ENCODE peak calls at places on chromosomes 3 and 15, in four cellular contexts. A is suprapubic skin, D is HepG2, M is stomach. X is an unnamed sample. For H3K4me1, the result is how much of the 10 kb centered on the place peaks cover.

GRCh38 chr15:83747050-83747717 is 93.3 kb downstream of the ADAMTSL3 start:
- DNase-seq in A (no peak), D (peak), M (no peak), X (no peak)

GRCh38 chr3:179673522-179673921 is 20.7 kb downstream of the USP13 start:
- DNase-seq in D (no peak), A (no peak), M (no peak), X (no peak)

GRCh38 chr3:172367205-172368105 is 80.8 kb downstream of the GHSR start:
- DNase-seq in A (no peak), M (no peak), D (no peak), X (no peak)

GRCh38 chr3:172461530-172462138 is 13.4 kb upstream of the GHSR start:
- DNase-seq in A (no peak), M (no peak), D (peak), X (no peak)

GRCh38 chr3:9347086-9347485 is 15.8 kb upstream of the THUMPD3 start:
- DNase-seq in A (no peak), D (no peak), M (no peak), X (no peak)

GRCh38 chr3:104279617-104280016 is 1087.1 kb upstream of the ALCAM start:
- DNase-seq in D (no peak), M (no peak), A (no peak), X (no peak)

GRCh38 chr15:80234883-80235282 is 17.1 kb downstream of the CTXND1 start:
- DNase-seq in D (no peak), A (no peak), M (peak), X (peak)

GRCh38 chr15:77975332-77976119 is 102.0 kb downstream of the TBC1D2B start:
- DNase-seq in M (no peak), A (peak), D (no peak), X (no peak)

GRCh38 chr15:34046471-34047145 is 7.6 kb upstream of the AVEN start:
- DNase-seq in D (no peak), M (no peak), A (no peak), X (no peak)

GRCh38 chr15:38972831-38973230 is 408.2 kb upstream of the RASGRP1 start:
- DNase-seq in D (no peak), M (no peak), A (no peak), X (no peak)

GRCh38 chr15:78726870-78727551 is 84.3 kb downstream of the ADAMTS7 start:
- DNase-seq in D (peak), M (peak), A (no peak), X (no peak)

GRCh38 chr15:45126535-45127158 is 3.0 kb downstream of the DUOXA1 start:
- DNase-seq in M (peak), D (peak), A (no peak), X (no peak)

GRCh38 chr3:156150434-156151066 is 30.2 kb downstream of the KCNAB1 start:
- DNase-seq in M (peak), A (no peak), D (peak), X (no peak)

GRCh38 chr3:126267169-126267975 is 87.0 kb upstream of the ALDH1L1 start:
- DNase-seq in A (no peak), M (peak), D (peak), X (no peak)

GRCh38 chr3:60742606-60743145 is 508.6 kb downstream of the FHIT start:
- DNase-seq in M (no peak), A (no peak), D (peak), X (no peak)

GRCh38 chr3:177921153-177921552 is 615.1 kb upstream of the KCNMB2 start:
- DNase-seq in M (no peak), D (no peak), A (no peak), X (no peak)

GRCh38 chr3:140290105-140290504 is 355.1 kb downstream of the CLSTN2 start:
- DNase-seq in M (no peak), D (no peak), A (no peak), X (no peak)

GRCh38 chr15:64133619-64134018 is 17.9 kb upstream of the SNX22 start:
- DNase-seq in D (no peak), A (no peak), M (no peak), X (no peak)
- H3K4me1 ChIP-seq in D (under half), A (under half), M (under half), X (under half)

DNA sequence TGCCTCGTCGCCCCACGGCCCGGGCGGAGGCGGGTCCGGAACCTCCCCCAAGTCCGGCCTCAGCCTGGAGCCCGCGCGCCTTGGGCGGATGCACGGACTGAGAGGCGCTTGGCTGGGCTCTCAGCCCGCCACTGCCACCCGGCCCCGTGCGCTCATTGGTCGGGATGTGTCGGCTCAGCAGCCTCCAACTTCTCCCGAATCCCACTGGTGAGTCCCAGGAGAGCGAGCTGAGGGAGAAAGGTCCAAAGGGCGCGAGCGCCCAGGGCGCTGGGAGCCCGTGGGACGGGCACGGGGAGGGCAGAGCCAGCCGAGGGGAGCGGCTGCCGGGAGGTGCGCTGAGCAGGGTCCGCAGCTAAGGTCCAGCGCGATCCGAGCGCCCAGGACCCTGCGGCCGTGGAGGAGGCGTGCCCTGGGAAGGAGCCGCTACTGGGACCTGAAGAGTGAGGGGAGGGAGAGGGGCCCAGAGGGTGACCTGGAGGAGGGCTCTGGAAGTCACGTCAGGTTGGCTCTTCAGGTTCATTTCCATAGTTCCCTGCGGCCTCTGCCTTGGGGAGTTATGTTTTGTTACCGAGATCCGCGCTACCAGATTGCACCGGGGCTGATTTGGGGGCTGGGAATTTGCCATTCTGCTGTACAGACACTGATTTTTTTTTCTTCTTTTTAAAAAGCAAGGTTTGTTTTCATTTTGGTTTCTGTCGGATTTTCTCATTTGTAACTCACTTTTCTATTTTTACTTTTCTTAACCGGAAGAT is at the start of gene MME:
- DNase-seq in M (peak), A (no peak), D (no peak), X (no peak)
- TF ChIP-seq POLR2A in M (no peak), A (no peak), D (no peak), X (no peak)

DNA sequence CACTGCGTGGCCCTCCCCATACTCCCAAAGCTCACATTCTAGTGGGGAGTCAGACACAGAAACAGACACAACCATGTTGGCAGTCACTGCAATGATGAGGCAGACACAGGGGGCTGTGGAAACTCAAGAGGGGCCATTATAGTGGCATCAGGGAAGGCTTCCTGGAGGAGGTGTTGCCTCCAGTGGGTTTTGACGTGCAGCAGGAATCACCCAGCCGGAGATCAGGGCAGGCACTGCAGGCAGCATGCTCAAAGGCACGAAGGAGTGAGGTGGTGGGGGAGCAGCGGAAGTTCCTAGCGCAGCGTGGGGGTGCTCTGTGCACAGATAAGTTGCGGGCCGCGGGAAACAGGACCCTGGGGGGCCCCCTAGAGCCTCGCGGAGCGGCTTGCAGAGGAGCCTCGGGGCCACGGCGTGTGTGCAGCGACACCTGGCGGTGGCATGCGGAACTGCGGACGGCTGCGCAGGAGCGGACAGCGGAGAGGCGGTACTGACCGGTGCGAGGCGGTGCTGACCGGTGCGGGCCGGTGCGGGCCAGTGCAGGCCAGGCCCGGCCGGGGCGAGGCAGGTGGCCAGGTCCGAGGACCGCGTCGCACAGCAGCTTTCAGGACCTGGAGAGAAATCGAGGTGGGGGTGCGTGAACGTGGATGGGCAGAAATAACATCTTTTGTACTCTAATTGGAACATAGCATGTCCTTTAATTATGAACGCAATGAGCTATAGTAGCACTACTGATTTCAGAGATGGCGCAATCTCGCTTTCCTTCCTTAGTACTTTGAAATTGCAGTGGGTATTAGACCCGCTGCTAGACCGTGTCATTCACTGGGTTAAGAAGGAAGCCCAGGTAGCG is 101.5 kb downstream of the FBLN2 start:
- DNase-seq in A (no peak), D (peak), M (peak), X (no peak)
- TF ChIP-seq POLR2AphosphoS5 in A (no peak), D (no peak), M (peak), X (no peak)

GRCh38 chr3:127814325-127814781 is 8.0 kb downstream of the MGLL start:
- DNase-seq in M (no peak), A (no peak), D (no peak), X (no peak)
- H3K4me1 ChIP-seq in M (under half), A (half or more), D (under half), X (under half)

GRCh38 chr15:29674661-29675533 is 147.4 kb downstream of the TJP1 start:
- DNase-seq in D (peak), A (no peak), M (peak), X (no peak)
- TF ChIP-seq POLR2A in D (no peak), A (no peak), M (no peak), X (no peak)

GRCh38 chr3:42612928-42613327 is 12.4 kb downstream of the NKTR start:
- DNase-seq in A (no peak), D (no peak), M (no peak), X (no peak)
- TF ChIP-seq POLR2AphosphoS5 in A (no peak), D (no peak), M (no peak), X (no peak)

X was measured in vagina.